ENCODE peak calls at places on chromosomes 4 and X, in eight cellular contexts. K is CD8-positive, alpha-beta memory T cell; Q is adrenal gland; V is Caco-2; P is NT2/D1; H is aorta; S is cardiac muscle cell; D is endodermal cell. C is an unnamed sample.
A peak's percentile ranks its signal among the peaks of the same experiment; 100 is the strongest.

GRCh38 chr4:118586357-118586790 is 98.8 kb upstream of the METTL14 start:
- DNase-seq in K (no peak), Q (peak; percentile 49), V (no peak), P (no peak), H (no peak), S (no peak), D (peak; percentile 51), C (peak; percentile 13)

GRCh38 chr4:995311-996026 is 2.3 kb upstream of the SLC26A1 start:
- DNase-seq in K (no peak), Q (no peak), V (no peak), P (no peak), H (no peak), S (no peak), D (no peak), C (no peak)

GRCh38 chr4:142721187-142721586 is 124.9 kb downstream of the INPP4B start:
- DNase-seq in K (no peak), Q (no peak), V (no peak), P (no peak), H (no peak), S (peak; percentile 7), D (no peak), C (peak; percentile 14)

GRCh38 chr4:177308125-177308524 is 1.5 kb upstream of the NEIL3 start:
- DNase-seq in K (no peak), Q (peak; percentile 74), V (no peak), P (no peak), H (no peak), S (peak; percentile 71), D (no peak), C (peak; percentile 96)

GRCh38 chrX:10239611-10240064 is 82.9 kb downstream of the CLCN4 start:
- DNase-seq in K (no peak), Q (no peak), V (no peak), P (no peak), H (peak; percentile 52), S (peak; percentile 49), D (no peak), C (peak; percentile 72)

GRCh38 chr4:141463678-141464077 is 172.7 kb upstream of the IL15 start:
- DNase-seq in K (no peak), Q (no peak), V (no peak), P (no peak), H (no peak), S (no peak), D (no peak), C (no peak)

GRCh38 chr4:125085-125820 is 952 bp downstream of the ZNF718 start:
- DNase-seq in K (no peak), Q (peak; percentile 60), V (peak; percentile 44), P (no peak), H (peak; percentile 58), S (peak; percentile 37), D (peak; percentile 86), C (peak; percentile 73)

GRCh38 chrX:155215443-155216178 is 649 bp upstream of the VBP1 start:
- DNase-seq in K (no peak), Q (no peak), V (no peak), P (no peak), H (no peak), S (no peak), D (no peak), C (peak; percentile 21)

GRCh38 chrX:18548996-18549395 is 122.9 kb downstream of the RS1 start:
- DNase-seq in K (no peak), Q (no peak), V (no peak), P (no peak), H (no peak), S (no peak), D (no peak), C (peak; percentile 5)

GRCh38 chr4:73836373-73837269 is at the start of gene CXCL6:
- DNase-seq in K (no peak), Q (no peak), V (no peak), P (peak; percentile 22), H (peak; percentile 50), S (peak; percentile 73), D (peak; percentile 87), C (peak; percentile 63)

GRCh38 chrX:38857736-38858432 is 56.6 kb downstream of the MID1IP1 start:
- DNase-seq in K (no peak), Q (no peak), V (no peak), P (no peak), H (no peak), S (no peak), D (peak; percentile 69), C (no peak)

GRCh38 chr4:123421942-123422781 is 25.6 kb downstream of the SPRY1 start:
- DNase-seq in K (no peak), Q (no peak), V (no peak), P (no peak), H (no peak), S (no peak), D (no peak), C (no peak)

GRCh38 chr4:123418486-123418931 is 21.9 kb downstream of the SPRY1 start:
- DNase-seq in K (no peak), Q (peak; percentile 31), V (peak; percentile 59), P (peak; percentile 76), H (no peak), S (peak; percentile 95), D (peak; percentile 87), C (peak; percentile 90)

GRCh38 chr4:123417813-123418212 is 21.2 kb downstream of the SPRY1 start:
- DNase-seq in K (no peak), Q (no peak), V (no peak), P (no peak), H (no peak), S (no peak), D (no peak), C (peak; percentile 16)

GRCh38 chr4:123421227-123421941 is 24.8 kb downstream of the SPRY1 start:
- DNase-seq in K (no peak), Q (no peak), V (no peak), P (no peak), H (no peak), S (peak; percentile 76), D (no peak), C (peak; percentile 15)

DNA sequence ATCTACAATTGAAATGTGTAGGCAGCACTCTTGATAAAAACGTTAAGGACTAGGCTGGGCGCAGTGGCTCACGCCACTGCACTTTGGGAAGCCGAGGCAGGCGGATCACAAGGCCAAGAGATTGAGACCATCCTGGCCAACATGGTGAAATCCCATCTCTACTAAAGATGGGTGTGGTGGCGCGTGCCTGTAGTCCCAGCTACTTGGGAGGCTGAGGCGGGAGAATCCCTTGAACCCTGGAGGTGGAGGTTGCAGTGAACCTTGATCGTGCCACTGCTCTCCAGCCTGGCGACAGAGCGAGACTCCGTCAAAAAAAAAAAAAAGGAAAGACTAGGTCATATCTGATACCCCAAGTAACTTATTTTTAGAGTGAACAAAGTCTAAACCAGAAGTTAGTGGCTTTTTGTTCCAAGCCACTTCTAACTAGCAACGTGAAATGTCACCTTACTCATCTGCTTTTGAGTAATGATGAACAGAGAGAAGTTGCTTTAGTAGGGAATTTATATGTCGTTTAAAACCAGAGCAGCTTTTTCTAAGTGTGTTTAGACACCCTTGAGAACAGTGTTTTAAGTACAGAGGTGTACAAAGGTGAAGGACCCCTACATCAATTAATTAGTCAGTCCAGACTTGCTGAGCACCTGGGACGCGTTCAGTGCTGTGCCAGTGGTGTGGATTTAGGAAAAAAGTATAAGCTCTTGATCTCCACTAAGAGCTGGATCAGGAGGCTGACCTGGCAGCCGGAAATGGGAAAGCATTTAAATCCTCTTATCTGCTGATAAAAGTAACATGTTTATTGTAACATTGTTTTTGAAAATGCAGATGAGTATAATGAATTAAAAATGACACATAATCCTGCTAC is 23.5 kb downstream of the SPRY1 start:
- DNase-seq in K (no peak), Q (no peak), V (no peak), P (no peak), H (no peak), S (no peak), D (no peak), C (no peak)
- H3K4me1 ChIP-seq in K (no peaks in the 10 kb centered on the region), Q (peaks cover 17% of the 10 kb centered on the region), V (peaks cover 23% of the 10 kb centered on the region), P (no peaks in the 10 kb centered on the region), H (peaks cover 2% of the 10 kb centered on the region), S (peaks cover 17% of the 10 kb centered on the region), D (peaks cover 7% of the 10 kb centered on the region), C (peaks cover 43% of the 10 kb centered on the region)

GRCh38 chr4:38678078-38678477 is 14.1 kb downstream of the KLF3 start:
- DNase-seq in K (no peak), Q (no peak), V (no peak), P (no peak), H (no peak), S (peak; percentile 80), D (peak; percentile 11), C (peak; percentile 97)

GRCh38 chr4:38674206-38675144 is 10.5 kb downstream of the KLF3 start:
- DNase-seq in K (no peak), Q (no peak), V (peak; percentile 45), P (no peak), H (no peak), S (no peak), D (peak; percentile 64), C (peak; percentile 36)

GRCh38 chr4:38675167-38676121 is 11.4 kb downstream of the KLF3 start:
- DNase-seq in K (peak; percentile 70), Q (peak; percentile 63), V (peak; percentile 73), P (no peak), H (peak; percentile 80), S (peak; percentile 90), D (peak; percentile 93), C (peak; percentile 80)

GRCh38 chr4:38677466-38677865 is 13.5 kb downstream of the KLF3 start:
- DNase-seq in K (no peak), Q (no peak), V (no peak), P (no peak), H (no peak), S (no peak), D (peak; percentile 10), C (no peak)

DNA sequence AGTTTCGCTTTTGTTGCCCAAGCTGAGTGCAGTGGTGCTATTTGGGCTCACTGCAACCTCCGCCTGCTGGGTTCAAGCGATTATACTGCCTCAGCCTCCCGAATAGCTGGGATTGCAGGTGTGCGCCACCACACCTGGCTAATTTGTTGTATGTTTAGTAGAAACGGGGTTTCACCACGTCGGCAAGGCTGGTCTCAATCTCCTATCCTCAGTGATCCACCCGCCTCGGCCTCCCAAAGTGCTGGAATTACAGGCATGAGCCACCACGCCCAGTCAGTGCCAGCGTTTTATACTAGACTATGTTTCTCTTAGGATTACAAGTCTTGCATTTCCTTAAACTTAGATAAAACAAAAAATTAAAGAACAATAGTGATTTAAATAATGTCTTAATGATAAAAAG is 13.0 kb downstream of the KLF3 start:
- DNase-seq in K (no peak), Q (no peak), V (no peak), P (no peak), H (no peak), S (no peak), D (peak; percentile 28), C (no peak)
- H3K4me1 ChIP-seq in K (peaks cover 82% of the 10 kb centered on the region), Q (peaks cover 63% of the 10 kb centered on the region), V (peaks cover 35% of the 10 kb centered on the region), P (peaks cover 7% of the 10 kb centered on the region), H (peaks cover 6% of the 10 kb centered on the region), S (peaks cover 34% of the 10 kb centered on the region), D (peaks cover 7% of the 10 kb centered on the region), C (peaks cover 76% of the 10 kb centered on the region)

GRCh38 chr4:54526560-54526959 is 131.2 kb upstream of the KIT start:
- DNase-seq in K (no peak), Q (no peak), V (no peak), P (no peak), H (no peak), S (no peak), D (no peak), C (no peak)
- H3K4me1 ChIP-seq in K (no peaks in the 10 kb centered on the region), Q (no peaks in the 10 kb centered on the region), V (no peaks in the 10 kb centered on the region), P (no peaks in the 10 kb centered on the region), H (no peaks in the 10 kb centered on the region), S (no peaks in the 10 kb centered on the region), D (no peaks in the 10 kb centered on the region), C (peaks cover 22% of the 10 kb centered on the region)

DNA sequence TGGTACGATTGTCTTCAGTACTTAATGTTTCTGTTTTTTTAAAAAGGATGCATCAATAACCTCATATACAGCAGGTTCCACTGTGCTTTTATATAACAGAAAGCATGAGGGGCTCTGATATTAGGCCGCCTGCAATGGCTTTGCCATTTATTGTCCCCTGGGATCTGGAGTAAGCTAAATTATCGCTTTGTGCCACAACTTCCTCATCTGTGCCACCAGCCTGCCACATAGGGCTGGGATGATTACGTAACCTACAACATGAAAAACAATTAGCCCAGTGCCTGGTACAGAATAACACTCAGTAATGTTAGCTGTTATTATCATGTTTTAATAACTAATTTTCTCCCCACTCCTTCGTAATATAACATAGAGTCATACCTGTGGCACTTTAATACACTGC is 65.5 kb upstream of the TRIM2 start:
- DNase-seq in K (no peak), Q (no peak), V (no peak), P (no peak), H (no peak), S (no peak), D (no peak), C (no peak)
- H3K4me1 ChIP-seq in K (peaks cover 5% of the 10 kb centered on the region), Q (peaks cover 10% of the 10 kb centered on the region), V (peaks cover 26% of the 10 kb centered on the region), P (no peaks in the 10 kb centered on the region), H (no peaks in the 10 kb centered on the region), S (peaks cover 7% of the 10 kb centered on the region), D (peaks cover 3% of the 10 kb centered on the region), C (peaks cover 27% of the 10 kb centered on the region)